ENCODE peak calls at places on chromosomes 11 and 22, in five cellular contexts. One of them, this sample, is unnamed.

GRCh38 chr11:132631956-132632355 is 900.3 kb downstream of the OPCML start:
- DNase-seq in body of pancreas: no peak
- DNase-seq in stomach: no peak
- DNase-seq in upper lobe of right lung: no peak
- DNase-seq in aorta: no peak
- DNase-seq in this sample: no peak

GRCh38 chr11:43788394-43788793 is 92.2 kb upstream of the ALKBH3 start:
- DNase-seq in body of pancreas: peak; percentile 31
- DNase-seq in stomach: no peak
- DNase-seq in upper lobe of right lung: no peak
- DNase-seq in aorta: no peak
- DNase-seq in this sample: no peak

GRCh38 chr11:108743851-108744250 is 79.0 kb downstream of the DDX10 start:
- DNase-seq in body of pancreas: no peak
- DNase-seq in stomach: no peak
- DNase-seq in upper lobe of right lung: no peak
- DNase-seq in aorta: no peak
- DNase-seq in this sample: no peak

GRCh38 chr11:82899191-82899820 is 924 bp downstream of the PRCP start:
- DNase-seq in body of pancreas: no peak
- DNase-seq in stomach: no peak
- DNase-seq in upper lobe of right lung: no peak
- DNase-seq in aorta: no peak
- DNase-seq in this sample: no peak

GRCh38 chr11:78161937-78162336 is 22.5 kb upstream of the ALG8 start:
- DNase-seq in body of pancreas: peak; percentile 20
- DNase-seq in stomach: no peak
- DNase-seq in upper lobe of right lung: no peak
- DNase-seq in aorta: no peak
- DNase-seq in this sample: no peak

GRCh38 chr22:47816121-47816915 is 1053.9 kb downstream of the TBC1D22A start:
- DNase-seq in body of pancreas: no peak
- DNase-seq in stomach: no peak
- DNase-seq in upper lobe of right lung: no peak
- DNase-seq in aorta: no peak
- DNase-seq in this sample: no peak

GRCh38 chr11:22430286-22430685 is 92.1 kb downstream of the SLC17A6 start:
- DNase-seq in body of pancreas: no peak
- DNase-seq in stomach: no peak
- DNase-seq in upper lobe of right lung: no peak
- DNase-seq in aorta: no peak
- DNase-seq in this sample: no peak

GRCh38 chr11:7974668-7975067 is 9.4 kb upstream of the NLRP10 start:
- DNase-seq in body of pancreas: no peak
- DNase-seq in stomach: no peak
- DNase-seq in upper lobe of right lung: no peak
- DNase-seq in aorta: no peak
- DNase-seq in this sample: no peak

GRCh38 chr11:78039919-78040671 is 17.0 kb upstream of the KCTD14 start:
- DNase-seq in body of pancreas: peak; percentile 72
- DNase-seq in stomach: peak; percentile 72
- DNase-seq in upper lobe of right lung: peak; percentile 83
- DNase-seq in aorta: peak; percentile 93
- DNase-seq in this sample: peak; percentile 62

GRCh38 chr11:23233075-23233474 is 372.8 kb upstream of the CCDC179 start:
- DNase-seq in body of pancreas: no peak
- DNase-seq in stomach: no peak
- DNase-seq in upper lobe of right lung: no peak
- DNase-seq in aorta: no peak
- DNase-seq in this sample: no peak

GRCh38 chr11:67053896-67054850 is 2.5 kb upstream of the RHOD start:
- DNase-seq in body of pancreas: peak; percentile 68
- DNase-seq in stomach: peak; percentile 63
- DNase-seq in upper lobe of right lung: peak; percentile 75
- DNase-seq in aorta: peak; percentile 85
- DNase-seq in this sample: no peak

GRCh38 chr22:36022162-36022561 is 6.5 kb downstream of the RBFOX2 start:
- DNase-seq in body of pancreas: no peak
- DNase-seq in stomach: no peak
- DNase-seq in upper lobe of right lung: no peak
- DNase-seq in aorta: no peak
- DNase-seq in this sample: no peak

GRCh38 chr22:47328550-47329243 is 566.2 kb downstream of the TBC1D22A start:
- DNase-seq in body of pancreas: peak; percentile 16
- DNase-seq in stomach: no peak
- DNase-seq in upper lobe of right lung: no peak
- DNase-seq in aorta: no peak
- DNase-seq in this sample: no peak

GRCh38 chr11:69022268-69022667 is 9.2 kb upstream of the MRGPRF start:
- DNase-seq in body of pancreas: no peak
- DNase-seq in stomach: no peak
- DNase-seq in upper lobe of right lung: no peak
- DNase-seq in aorta: peak; percentile 75
- DNase-seq in this sample: no peak

GRCh38 chr22:45768490-45768889 is 96.9 kb downstream of the ATXN10 start:
- DNase-seq in body of pancreas: no peak
- DNase-seq in stomach: no peak
- DNase-seq in upper lobe of right lung: no peak
- DNase-seq in aorta: no peak
- DNase-seq in this sample: no peak

GRCh38 chr11:103031834-103032233 is 60.1 kb downstream of the DCUN1D5 start:
- DNase-seq in body of pancreas: no peak
- DNase-seq in stomach: no peak
- DNase-seq in upper lobe of right lung: no peak
- DNase-seq in aorta: no peak
- DNase-seq in this sample: no peak

GRCh38 chr11:7437706-7438105 is 47.6 kb upstream of the OLFML1 start:
- DNase-seq in body of pancreas: no peak
- DNase-seq in stomach: no peak
- DNase-seq in upper lobe of right lung: no peak
- DNase-seq in aorta: no peak
- DNase-seq in this sample: no peak

GRCh38 chr11:57425565-57426438 is 1.1 kb downstream of the SLC43A3 start:
- DNase-seq in body of pancreas: peak; percentile 46
- DNase-seq in stomach: peak; percentile 25
- DNase-seq in upper lobe of right lung: peak; percentile 83
- DNase-seq in aorta: peak; percentile 85
- DNase-seq in this sample: peak; percentile 86

GRCh38 chr11:62601114-62601363 is 626 bp downstream of the MTA2 start:
- DNase-seq in body of pancreas: peak; percentile 51
- DNase-seq in stomach: peak; percentile 52
- DNase-seq in upper lobe of right lung: no peak
- DNase-seq in aorta: peak; percentile 91
- DNase-seq in this sample: no peak

GRCh38 chr22:49398646-49399045 is 429.0 kb downstream of the BRD1 start:
- DNase-seq in body of pancreas: no peak
- DNase-seq in stomach: peak; percentile 24
- DNase-seq in upper lobe of right lung: no peak
- DNase-seq in aorta: peak; percentile 37
- DNase-seq in this sample: peak; percentile 13

GRCh38 chr11:118876261-118876660 is 7.4 kb upstream of the CXCR5 start:
- DNase-seq in body of pancreas: no peak
- DNase-seq in stomach: no peak
- DNase-seq in upper lobe of right lung: no peak
- DNase-seq in aorta: no peak
- DNase-seq in this sample: no peak

GRCh38 chr11:116576523-116576922 is 196.3 kb downstream of the BUD13 start:
- DNase-seq in body of pancreas: no peak
- DNase-seq in stomach: no peak
- DNase-seq in upper lobe of right lung: no peak
- DNase-seq in aorta: no peak
- DNase-seq in this sample: no peak

DNA sequence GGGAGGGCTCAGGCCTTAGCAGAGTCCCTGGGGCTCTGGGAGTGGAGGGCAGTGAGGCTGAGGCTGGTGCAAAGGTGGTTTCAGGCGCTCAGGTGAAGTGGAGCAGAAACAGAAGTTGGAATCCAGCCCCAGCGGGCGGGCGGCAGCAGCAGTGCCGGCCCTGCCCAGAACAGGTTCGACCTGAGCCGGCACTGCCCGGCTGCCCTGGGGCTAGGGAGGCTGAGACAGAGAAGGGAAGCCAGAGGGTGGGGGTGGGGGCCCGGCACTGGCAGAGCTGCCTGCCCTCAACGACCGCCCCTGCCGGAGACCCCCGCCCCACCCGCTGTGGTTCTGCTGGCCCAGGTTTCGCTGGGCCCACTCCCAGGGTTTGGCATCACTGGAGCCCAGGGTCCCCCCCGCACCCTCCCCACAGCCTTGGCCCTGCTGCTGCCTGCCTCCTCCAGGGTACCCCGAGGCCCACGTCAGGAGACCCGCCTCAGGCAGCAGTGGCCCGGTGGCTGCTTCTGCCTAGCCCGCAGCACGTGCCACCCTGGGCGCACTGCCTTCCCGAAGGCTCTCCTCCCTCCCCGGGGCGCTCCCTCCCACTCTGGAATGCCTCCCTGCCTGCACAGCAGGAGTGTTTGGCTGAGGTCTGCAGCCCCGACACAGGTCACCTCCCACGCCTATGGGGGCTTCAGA is 13.2 kb downstream of the ASCL2 start:
- DNase-seq in body of pancreas: no peak
- DNase-seq in stomach: peak; percentile 71
- DNase-seq in upper lobe of right lung: no peak
- DNase-seq in aorta: peak; percentile 69
- DNase-seq in this sample: peak; percentile 40
- H3K4me3 ChIP-seq in body of pancreas: no peak overlapping the region
- H3K4me3 ChIP-seq in stomach: no peak overlapping the region
- H3K4me3 ChIP-seq in upper lobe of right lung: no peak overlapping the region
- H3K4me3 ChIP-seq in aorta: no peak overlapping the region
- H3K4me3 ChIP-seq in this sample: no peak overlapping the region

GRCh38 chr11:65225284-65226102 is 36.3 kb upstream of the POLA2 start:
- DNase-seq in body of pancreas: peak; percentile 70
- DNase-seq in stomach: peak; percentile 69
- DNase-seq in upper lobe of right lung: peak; percentile 79
- DNase-seq in aorta: peak; percentile 88
- DNase-seq in this sample: peak; percentile 72
- H3K4me1 ChIP-seq in body of pancreas: peaks cover 15% of the 10 kb centered on the region
- H3K4me1 ChIP-seq in stomach: peaks cover 25% of the 10 kb centered on the region
- H3K4me1 ChIP-seq in upper lobe of right lung: peaks cover 25% of the 10 kb centered on the region
- H3K4me1 ChIP-seq in aorta: no peaks in the 10 kb centered on the region
- H3K4me1 ChIP-seq in this sample: no peaks in the 10 kb centered on the region

GRCh38 chr11:121800704-121801516 is 315.1 kb downstream of the BLID start:
- DNase-seq in body of pancreas: peak; percentile 4
- DNase-seq in stomach: no peak
- DNase-seq in upper lobe of right lung: no peak
- DNase-seq in aorta: no peak
- DNase-seq in this sample: no peak
- H3K4me3 ChIP-seq in body of pancreas: no peak overlapping the region
- H3K4me3 ChIP-seq in stomach: no peak overlapping the region
- H3K4me3 ChIP-seq in upper lobe of right lung: no peak overlapping the region
- H3K4me3 ChIP-seq in aorta: no peak overlapping the region
- H3K4me3 ChIP-seq in this sample: no peak overlapping the region

GRCh38 chr11:65416341-65417185 is 6.0 kb upstream of the NEAT1 start:
- DNase-seq in body of pancreas: peak; percentile 92
- DNase-seq in stomach: peak; percentile 94
- DNase-seq in upper lobe of right lung: peak; percentile 96
- DNase-seq in aorta: peak; percentile 97
- DNase-seq in this sample: peak; percentile 95
- H3K4me1 ChIP-seq in body of pancreas: peaks cover 72% of the 10 kb centered on the region
- H3K4me1 ChIP-seq in stomach: peaks cover 59% of the 10 kb centered on the region
- H3K4me1 ChIP-seq in upper lobe of right lung: peaks cover 47% of the 10 kb centered on the region
- H3K4me1 ChIP-seq in aorta: no peaks in the 10 kb centered on the region
- H3K4me1 ChIP-seq in this sample: peaks cover 77% of the 10 kb centered on the region

DNA sequence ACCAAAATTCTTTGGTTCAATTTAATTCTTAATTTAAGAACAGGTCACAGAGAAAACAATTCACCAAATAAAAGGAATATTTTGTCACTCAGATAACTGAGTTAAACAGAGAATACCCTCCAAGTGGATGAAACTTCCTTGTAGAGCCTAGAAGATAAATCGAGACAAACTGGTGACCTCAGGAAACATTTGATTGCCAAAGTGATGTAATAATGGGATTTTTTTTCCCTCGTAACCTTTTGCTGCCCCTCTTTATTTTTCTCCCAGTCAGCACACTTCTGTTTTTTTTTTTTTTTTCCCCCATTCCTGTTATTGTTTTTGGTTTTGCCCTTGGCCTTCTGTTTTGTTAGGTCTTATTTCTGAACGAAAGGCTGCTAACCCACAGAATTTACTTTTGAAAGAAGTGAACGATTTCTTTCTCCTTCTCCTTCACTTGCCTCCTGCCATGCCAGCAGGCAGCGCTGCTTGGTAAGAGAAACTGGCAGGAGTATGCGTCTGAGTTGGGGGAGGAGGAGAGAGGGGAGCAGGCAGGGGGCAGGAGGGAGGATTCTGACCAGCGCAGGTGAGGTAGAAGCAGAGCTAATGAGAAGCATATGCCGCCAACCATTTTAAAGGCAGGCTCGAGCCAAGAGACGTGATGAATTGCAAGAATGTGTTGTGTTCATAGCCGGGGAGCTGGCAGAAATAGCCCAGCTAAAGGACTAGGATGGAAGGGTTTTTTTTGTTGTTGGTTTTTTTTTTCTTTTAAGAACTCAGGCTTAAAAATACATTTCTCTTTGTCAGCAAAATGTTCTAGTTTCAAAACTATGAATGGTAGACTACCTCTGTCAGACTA is 121.9 kb upstream of the MTMR2 start:
- DNase-seq in body of pancreas: peak; percentile 62
- DNase-seq in stomach: peak; percentile 42
- DNase-seq in upper lobe of right lung: no peak
- DNase-seq in aorta: peak; percentile 77
- DNase-seq in this sample: peak; percentile 62
- H3K4me3 ChIP-seq in body of pancreas: no peak overlapping the region
- H3K4me3 ChIP-seq in stomach: peak overlapping the region; percentile 15
- H3K4me3 ChIP-seq in upper lobe of right lung: peak overlapping the region; percentile 8
- H3K4me3 ChIP-seq in aorta: no peak overlapping the region
- H3K4me3 ChIP-seq in this sample: peak overlapping the region; percentile 32